ENCODE peak calls at places on chromosome 1, in four cellular contexts. R is stimulated activated CD4-positive, alpha-beta T cell treated with anti-CD3 and anti-CD28 coated beads, TNF-alpha, amount 100 ng/mL, for 48 hours; M is activated naive CD4-positive, alpha-beta T cell; N is endothelial cell. C is an unnamed sample.

GRCh38 chr1:161176468-161177111 is 717 bp downstream of the B4GALT3 start:
- DNase-seq in R (no peak), M (no peak), N (no peak), C (no peak)

GRCh38 chr1:99170516-99170915 is 93.8 kb upstream of the PLPPR4 start:
- DNase-seq in R (no peak), M (no peak), N (no peak), C (no peak)

GRCh38 chr1:102833171-102833570 is 275.2 kb downstream of the COL11A1 start:
- DNase-seq in R (no peak), M (no peak), N (no peak), C (no peak)

GRCh38 chr1:79207331-79207730 is 200.8 kb upstream of the ADGRL4 start:
- DNase-seq in R (no peak), M (no peak), N (no peak), C (no peak)

GRCh38 chr1:154798645-154799044 is 71.4 kb downstream of the KCNN3 start:
- DNase-seq in R (no peak), M (no peak), N (no peak), C (no peak)

GRCh38 chr1:3021233-3021671 is at the start of gene ACTRT2:
- DNase-seq in R (no peak), M (no peak), N (no peak), C (peak; percentile 20)

GRCh38 chr1:23581219-23581618 is 21.9 kb upstream of the ID3 start:
- DNase-seq in R (no peak), M (no peak), N (peak; percentile 14), C (peak; percentile 72)

GRCh38 chr1:4379451-4380175 is 274.8 kb upstream of the AJAP1 start:
- DNase-seq in R (no peak), M (no peak), N (no peak), C (no peak)

GRCh38 chr1:214455971-214456867 is 95.2 kb downstream of the PTPN14 start:
- DNase-seq in R (no peak), M (no peak), N (no peak), C (no peak)

GRCh38 chr1:17352419-17352909 is 19.5 kb upstream of the PADI6 start:
- DNase-seq in R (no peak), M (no peak), N (no peak), C (no peak)

GRCh38 chr1:1024421-1025415 is 4.8 kb downstream of the AGRN start:
- DNase-seq in R (no peak), M (no peak), N (no peak), C (no peak)

C was measured in sigmoid colon.